ENCODE peak calls at places on chromosomes 16 and 17, in seven cellular contexts. A is CD8-positive, alpha-beta memory T cell; F is GM23248; U is colonic mucosa; R is prostate gland; B is transverse colon; S is breast epithelium. V is an unnamed sample.

GRCh38 chr17:20073056-20073979 is 64.2 kb downstream of the SPECC1 start:
- DNase-seq in S (peak; percentile 32), F (no peak), U (peak; percentile 36), R (no peak), B (peak; percentile 38), A (peak; percentile 5), V (peak; percentile 40)

GRCh38 chr17:15185625-15185991 is 79.5 kb downstream of the PMP22 start:
- DNase-seq in A (no peak), U (peak; percentile 20), F (peak; percentile 84), S (no peak), B (peak; percentile 14), R (no peak), V (no peak)

GRCh38 chr17:58575511-58575910 is 61.1 kb upstream of the MTMR4 start:
- DNase-seq in B (no peak), A (no peak), F (peak; percentile 79), R (peak; percentile 30), U (no peak), S (no peak), V (no peak)

GRCh38 chr17:48228720-48229119 is 121.2 kb downstream of the SNX11 start:
- DNase-seq in A (no peak), R (no peak), B (no peak), F (no peak), U (no peak), S (no peak), V (no peak)

GRCh38 chr17:73821665-73822064 is 177.4 kb upstream of the SDK2 start:
- DNase-seq in S (no peak), F (no peak), B (no peak), A (no peak), U (no peak), R (no peak), V (no peak)

GRCh38 chr17:29073045-29073444 is 30.1 kb downstream of the PIPOX start:
- DNase-seq in U (no peak), S (no peak), R (no peak), A (no peak), F (no peak), B (no peak), V (no peak)

GRCh38 chr17:27245230-27245696 is 48.7 kb upstream of the WSB1 start:
- DNase-seq in A (peak; percentile 15), S (peak; percentile 63), U (peak; percentile 88), F (peak; percentile 95), R (peak; percentile 56), B (peak; percentile 85), V (peak; percentile 9)

GRCh38 chr17:36946726-36947091 is 2.0 kb upstream of the AATF start:
- DNase-seq in U (no peak), R (no peak), S (no peak), A (no peak), B (no peak), F (no peak), V (no peak)

GRCh38 chr16:89052191-89052787 is 41.4 kb upstream of the ACSF3 start:
- DNase-seq in F (peak; percentile 31), B (peak; percentile 71), A (no peak), U (no peak), S (peak; percentile 53), R (peak; percentile 67), V (no peak)

GRCh38 chr17:55089955-55090573 is 121.5 kb downstream of the STXBP4 start:
- DNase-seq in B (peak; percentile 11), A (no peak), R (no peak), U (no peak), F (peak; percentile 1), S (no peak), V (peak; percentile 91)

GRCh38 chr16:14641877-14642276 is 9.1 kb downstream of the BFAR start:
- DNase-seq in U (no peak), A (no peak), F (peak; percentile 15), B (no peak), S (no peak), R (no peak), V (no peak)

GRCh38 chr17:19319771-19320505 is 42.6 kb downstream of the B9D1 start:
- DNase-seq in S (no peak), B (no peak), A (no peak), U (no peak), R (no peak), F (no peak), V (no peak)

GRCh38 chr17:82332669-82333278 is 792 bp downstream of the SECTM1 start:
- DNase-seq in B (peak; percentile 67), R (no peak), F (peak; percentile 84), S (no peak), U (no peak), A (no peak), V (no peak)

GRCh38 chr16:55273356-55273755 is 50.6 kb upstream of the IRX6 start:
- DNase-seq in U (no peak), S (no peak), R (no peak), B (no peak), A (no peak), F (no peak), V (no peak)

GRCh38 chr16:55329791-55330190 is 5.8 kb downstream of the IRX6 start:
- DNase-seq in R (no peak), A (no peak), B (no peak), F (no peak), S (no peak), U (no peak), V (no peak)

GRCh38 chr16:24845726-24846547 is at the start of gene SLC5A11:
- DNase-seq in F (no peak), A (no peak), U (no peak), B (peak; percentile 25), S (no peak), R (no peak), V (no peak)

GRCh38 chr16:66856184-66856730 is 12.0 kb downstream of the CA7 start:
- DNase-seq in B (no peak), U (no peak), R (no peak), S (no peak), F (no peak), A (no peak), V (no peak)

GRCh38 chr16:28924399-28924761 is 658 bp downstream of the RABEP2 start:
- DNase-seq in R (no peak), S (no peak), U (no peak), A (no peak), F (no peak), B (peak; percentile 47), V (no peak)

GRCh38 chr16:16020291-16020690 is 70.9 kb downstream of the ABCC1 start:
- DNase-seq in B (no peak), F (no peak), U (no peak), S (no peak), A (no peak), R (no peak), V (no peak)

GRCh38 chr17:21282231-21282630 is 2.3 kb upstream of the MAP2K3 start:
- DNase-seq in S (no peak), R (no peak), U (no peak), A (no peak), B (no peak), F (peak; percentile 100), V (no peak)

GRCh38 chr17:29686998-29687397 is 64.3 kb upstream of the CORO6 start:
- DNase-seq in F (no peak), U (no peak), B (no peak), S (no peak), A (no peak), R (no peak), V (no peak)

GRCh38 chr16:27961296-27961620 is 102.3 kb downstream of the GSG1L start:
- DNase-seq in U (no peak), B (no peak), F (no peak), R (no peak), A (no peak), S (no peak), V (no peak)

GRCh38 chr17:62906881-62907280 is 59.2 kb upstream of the TANC2 start:
- DNase-seq in F (no peak), S (no peak), B (no peak), A (no peak), U (no peak), R (no peak), V (no peak)

GRCh38 chr17:82458885-82459424 is 414 bp downstream of the NARF start:
- DNase-seq in B (peak; percentile 34), F (peak; percentile 56), U (peak; percentile 36), R (no peak), A (no peak), S (no peak), V (no peak)

GRCh38 chr16:30142672-30143346 is 19.8 kb upstream of the MAPK3 start:
- DNase-seq in A (peak; percentile 38), B (no peak), U (no peak), R (no peak), S (no peak), F (peak; percentile 5), V (peak; percentile 40)

GRCh38 chr16:50712568-50712914 is 19.1 kb downstream of the NOD2 start:
- DNase-seq in U (no peak), R (no peak), F (no peak), B (no peak), A (no peak), S (no peak), V (no peak)

GRCh38 chr17:81696218-81696941 is 6.8 kb upstream of the MRPL12 start:
- DNase-seq in B (no peak), S (no peak), F (no peak), A (no peak), U (no peak), R (no peak), V (no peak)

GRCh38 chr17:1347681-1348318 is 52.2 kb downstream of the YWHAE start:
- DNase-seq in R (peak; percentile 58), F (peak; percentile 87), S (peak; percentile 50), A (no peak), B (peak; percentile 59), U (peak; percentile 62), V (no peak)

DNA sequence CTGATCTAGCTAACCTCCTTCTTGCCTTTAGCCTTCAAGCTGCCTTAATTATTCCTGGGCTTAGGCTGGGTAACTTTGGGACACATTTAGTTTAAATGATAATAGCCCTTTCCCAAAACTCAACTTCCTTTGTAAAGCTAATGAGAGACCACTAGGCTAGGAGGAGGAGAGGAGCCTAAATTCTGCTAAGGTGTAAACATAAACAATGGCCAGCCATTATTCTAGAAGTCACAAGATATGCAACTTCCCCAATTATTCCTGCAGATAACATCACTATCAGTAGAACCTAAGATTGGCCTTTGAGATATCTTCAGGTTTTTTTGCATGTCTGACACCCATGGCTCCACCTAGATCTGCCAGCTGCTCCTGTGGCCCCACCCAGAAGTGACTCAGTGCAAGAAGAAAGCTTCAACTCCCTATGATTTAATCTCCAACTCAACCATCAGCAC is 131.2 kb upstream of the FAM20A start:
- DNase-seq in R (no peak), F (peak; percentile 35), S (no peak), B (no peak), U (no peak), A (no peak), V (no peak)
- H3K4me3 ChIP-seq in R (no peak overlapping the region), F (no peak overlapping the region), S (no peak overlapping the region), B (no peak overlapping the region), U (no peak overlapping the region), A (no peak overlapping the region), V (no peak overlapping the region)

GRCh38 chr16:908526-909155 is 62.1 kb downstream of the LMF1 start:
- DNase-seq in R (no peak), B (no peak), U (no peak), A (no peak), S (no peak), F (no peak), V (no peak)
- H3K27ac ChIP-seq in R (no peak overlapping the region), B (no peak overlapping the region), U (no peak overlapping the region), A (no peak overlapping the region), S (no peak overlapping the region), F (no peak overlapping the region), V (no peak overlapping the region)

GRCh38 chr16:3797904-3798811 is 80.8 kb upstream of the TRAP1 start:
- DNase-seq in S (no peak), B (no peak), U (no peak), F (no peak), A (no peak), R (no peak), V (peak; percentile 22)
- H3K4me1 ChIP-seq in S (peaks cover 16% of the 10 kb centered on the region), B (peaks cover 47% of the 10 kb centered on the region), U (peaks cover 5% of the 10 kb centered on the region), F (peaks cover 21% of the 10 kb centered on the region), A (peaks cover 60% of the 10 kb centered on the region), R (peaks cover 16% of the 10 kb centered on the region), V (peaks cover 28% of the 10 kb centered on the region)

GRCh38 chr16:2664522-2665096 is 17.7 kb upstream of the KCTD5 start:
- DNase-seq in R (peak; percentile 39), F (no peak), U (no peak), B (no peak), A (no peak), S (no peak), V (no peak)
- H3K4me3 ChIP-seq in R (no peak overlapping the region), F (no peak overlapping the region), U (no peak overlapping the region), B (no peak overlapping the region), A (no peak overlapping the region), S (no peak overlapping the region), V (no peak overlapping the region)

V was measured in CD4-positive, CD25-positive, alpha-beta regulatory T cell.